ENCODE peak calls at places on chromosomes 11 and 22, in nine cellular contexts. W is HepG2; J is stomach; Z is DND-41; L is psoas muscle; X is CD4-positive, alpha-beta T cell; K is fibroblast of lung; D is right lobe of liver; Y is aorta. P is an unnamed sample.

GRCh38 chr11:57248780-57249383 is 11.8 kb upstream of the APLNR start:
- DNase-seq in W (peak; percentile 45), K (peak; percentile 68), D (peak; percentile 79), L (peak; percentile 83), J (peak; percentile 46), X (peak; percentile 1), Y (peak; percentile 79), Z (peak; percentile 32), P (peak; percentile 74)

GRCh38 chr22:38180841-38181452 is 683 bp downstream of the PLA2G6 start:
- DNase-seq in Z (peak; percentile 25), D (peak; percentile 81), Y (peak; percentile 82), W (no peak), L (peak; percentile 70), X (peak; percentile 12), K (peak; percentile 23), J (peak; percentile 59), P (no peak)

GRCh38 chr11:117220999-117221774 is 10.7 kb downstream of the PCSK7 start:
- DNase-seq in K (peak; percentile 60), Y (peak; percentile 72), X (no peak), D (no peak), W (no peak), J (no peak), L (peak; percentile 81), Z (no peak), P (no peak)

GRCh38 chr11:19380375-19380774 is 139.6 kb upstream of the E2F8 start:
- DNase-seq in Z (no peak), J (no peak), D (no peak), L (no peak), W (no peak), X (no peak), Y (no peak), K (peak; percentile 67), P (no peak)

GRCh38 chr22:42269407-42270177 is 861 bp downstream of the TCF20 start:
- DNase-seq in J (peak; percentile 80), L (peak; percentile 60), K (no peak), D (peak; percentile 83), Z (peak; percentile 73), X (peak; percentile 57), W (peak; percentile 67), Y (peak; percentile 69), P (peak; percentile 49)

GRCh38 chr11:8913961-8914660 is 3.1 kb downstream of the AKIP1 start:
- DNase-seq in L (no peak), J (no peak), X (peak; percentile 34), D (no peak), W (peak; percentile 37), Y (no peak), K (peak; percentile 43), Z (peak; percentile 68), P (peak; percentile 46)

GRCh38 chr11:107565219-107565937 is at the start of gene ALKBH8:
- DNase-seq in K (peak; percentile 63), L (peak; percentile 87), Z (peak; percentile 83), X (peak; percentile 69), W (peak; percentile 54), Y (peak; percentile 86), D (peak; percentile 82), J (peak; percentile 75), P (peak; percentile 80)

GRCh38 chr11:112519749-112520148 is 259.1 kb upstream of the PLET1 start:
- DNase-seq in K (no peak), L (no peak), X (no peak), W (no peak), Z (peak; percentile 36), J (no peak), D (no peak), Y (no peak), P (no peak)

GRCh38 chr11:133659542-133660201 is 127.4 kb upstream of the OPCML start:
- DNase-seq in X (no peak), D (no peak), Y (no peak), K (no peak), Z (no peak), J (no peak), W (no peak), L (no peak), P (no peak)

GRCh38 chr22:44667276-44667675 is 34.7 kb upstream of the PRR5 start:
- DNase-seq in Y (no peak), X (no peak), D (no peak), J (no peak), W (no peak), Z (no peak), K (no peak), L (peak; percentile 27), P (no peak)

GRCh38 chr11:93393386-93393785 is 62.8 kb downstream of the DEUP1 start:
- DNase-seq in Y (no peak), X (no peak), D (no peak), Z (no peak), K (no peak), W (no peak), J (no peak), L (no peak), P (no peak)

GRCh38 chr11:123046473-123047264 is 15.3 kb downstream of the HSPA8 start:
- DNase-seq in W (no peak), J (no peak), L (no peak), D (no peak), K (no peak), Z (no peak), Y (no peak), X (no peak), P (no peak)

GRCh38 chr11:46006418-46007070 is 84.1 kb downstream of the LARGE2 start:
- DNase-seq in D (no peak), Z (peak; percentile 28), K (peak; percentile 87), X (no peak), J (no peak), L (no peak), W (peak; percentile 71), Y (no peak), P (peak; percentile 28)

GRCh38 chr11:128412847-128413791 is 174.2 kb downstream of the ETS1 start:
- DNase-seq in Y (no peak), D (no peak), W (no peak), X (no peak), L (no peak), K (no peak), J (no peak), Z (no peak), P (no peak)

GRCh38 chr22:38989461-38989860 is 7.3 kb downstream of the APOBEC3B start:
- DNase-seq in J (no peak), L (peak; percentile 35), X (no peak), W (no peak), K (no peak), D (no peak), Y (no peak), Z (no peak), P (no peak)

GRCh38 chr11:8948901-8949300 is 6.1 kb upstream of the ASCL3 start:
- DNase-seq in D (no peak), J (no peak), L (no peak), W (no peak), K (no peak), Y (no peak), X (no peak), Z (no peak), P (no peak)

GRCh38 chr11:35321532-35322320 is 97.6 kb downstream of the SLC1A2 start:
- DNase-seq in L (no peak), K (peak; percentile 43), Z (no peak), J (no peak), D (no peak), X (no peak), Y (no peak), W (no peak), P (peak; percentile 13)

GRCh38 chr11:20451568-20451967 is 64.1 kb downstream of the PRMT3 start:
- DNase-seq in J (no peak), X (no peak), Z (no peak), Y (no peak), D (no peak), L (no peak), K (no peak), W (no peak), P (peak; percentile 16)

GRCh38 chr11:86116386-86116726 is 47.5 kb upstream of the PICALM start:
- DNase-seq in J (no peak), K (peak; percentile 34), Y (no peak), W (no peak), D (no peak), Z (no peak), L (no peak), X (no peak), P (no peak)

GRCh38 chr11:85316967-85317366 is 310.2 kb downstream of the DLG2 start:
- DNase-seq in K (no peak), Y (no peak), W (no peak), X (no peak), J (no peak), Z (no peak), D (no peak), L (no peak), P (no peak)

GRCh38 chr11:70415176-70415575 is 16.8 kb downstream of the CTTN start:
- DNase-seq in L (peak; percentile 84), D (no peak), Z (no peak), K (peak; percentile 50), Y (no peak), W (no peak), J (no peak), X (no peak), P (no peak)

GRCh38 chr11:114236829-114237228 is 59.4 kb upstream of the NNMT start:
- DNase-seq in D (no peak), Y (no peak), X (no peak), K (peak; percentile 79), Z (no peak), W (no peak), J (no peak), L (no peak), P (no peak)

DNA sequence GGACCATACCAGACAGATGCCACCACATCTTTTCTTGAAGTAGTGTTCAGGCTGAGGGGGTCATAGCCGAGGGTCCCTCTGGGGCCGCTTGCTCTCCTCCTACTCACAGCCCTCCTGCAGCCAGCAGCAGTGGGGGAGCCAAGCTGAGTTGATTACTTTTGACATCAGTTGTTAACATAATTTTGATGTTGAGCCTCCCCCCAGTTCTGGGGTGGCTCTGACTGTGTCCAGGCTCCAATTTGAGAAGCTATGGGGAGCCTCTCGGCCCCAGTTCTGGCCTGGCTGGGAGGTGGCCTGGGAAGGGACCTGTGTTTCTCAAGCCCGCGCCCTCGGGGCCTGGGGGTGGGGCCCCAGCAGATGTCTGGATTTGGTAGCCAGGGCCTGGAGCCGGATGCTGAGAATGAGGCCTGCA is 48.0 kb downstream of the KCNQ1OT1 start:
- DNase-seq in X (no peak), Y (no peak), W (no peak), K (no peak), Z (no peak), L (peak; percentile 66), D (no peak), J (no peak), P (no peak)
- H3K9me3 ChIP-seq in X (peaks cover 33% of the 10 kb centered on the region), Y (peaks cover 30% of the 10 kb centered on the region), W (peaks cover 81% of the 10 kb centered on the region), K (no peaks in the 10 kb centered on the region), Z (peaks cover 19% of the 10 kb centered on the region), L (peaks cover 41% of the 10 kb centered on the region), D (no peaks in the 10 kb centered on the region), J (peaks cover 99% of the 10 kb centered on the region), P (no peaks in the 10 kb centered on the region)

GRCh38 chr11:4642043-4642442 is 1.7 kb upstream of the OR51E1 start:
- DNase-seq in K (no peak), W (no peak), D (no peak), L (no peak), Z (no peak), X (no peak), J (no peak), Y (no peak), P (no peak)
- H3K27me3 ChIP-seq in K (no peaks in the 10 kb centered on the region), W (no peaks in the 10 kb centered on the region), D (no peaks in the 10 kb centered on the region), L (no peaks in the 10 kb centered on the region), Z (peaks cover 15% of the 10 kb centered on the region), X (peaks cover 4% of the 10 kb centered on the region), J (peaks cover 14% of the 10 kb centered on the region), Y (no peaks in the 10 kb centered on the region), P (no peaks in the 10 kb centered on the region)

GRCh38 chr11:69393865-69394233 is 87.6 kb upstream of the LINC01488 start:
- DNase-seq in W (no peak), Y (no peak), K (no peak), J (no peak), Z (no peak), D (no peak), L (peak; percentile 23), X (no peak), P (no peak)
- H3K9me3 ChIP-seq in W (no peaks in the 10 kb centered on the region), Y (peaks cover under 1% of the 10 kb centered on the region), K (no peaks in the 10 kb centered on the region), J (peaks cover 2% of the 10 kb centered on the region), Z (peaks cover under 1% of the 10 kb centered on the region), D (no peaks in the 10 kb centered on the region), L (peaks cover 3% of the 10 kb centered on the region), X (no peaks in the 10 kb centered on the region), P (no peaks in the 10 kb centered on the region)

GRCh38 chr22:43315687-43316217 is 27.4 kb downstream of the SCUBE1 start:
- DNase-seq in K (no peak), J (no peak), D (no peak), W (no peak), Z (no peak), Y (no peak), X (no peak), L (no peak), P (no peak)
- H3K27me3 ChIP-seq in K (no peaks in the 10 kb centered on the region), J (no peaks in the 10 kb centered on the region), D (no peaks in the 10 kb centered on the region), W (peaks cover 1% of the 10 kb centered on the region), Z (peaks cover 3% of the 10 kb centered on the region), Y (no peaks in the 10 kb centered on the region), X (no peaks in the 10 kb centered on the region), L (no peaks in the 10 kb centered on the region), P (no peaks in the 10 kb centered on the region)

P was measured in BE2C.